ENCODE peak calls at places on chromosome 3, in four cellular contexts. U, Q, B and K are unnamed samples.

GRCh38 chr3:127817331-127817821 is 4.9 kb downstream of the MGLL start:
- DNase-seq in U (no peak), Q (no peak), B (peak; percentile 92), K (no peak)

GRCh38 chr3:58005662-58006061 is 2.6 kb upstream of the FLNB start:
- DNase-seq in U (no peak), Q (peak; percentile 56), B (peak; percentile 78), K (no peak)

GRCh38 chr3:168659015-168659414 is 563.3 kb upstream of the GOLIM4 start:
- DNase-seq in U (no peak), Q (no peak), B (no peak), K (no peak)

GRCh38 chr3:150414273-150414672 is 6.2 kb downstream of the TSC22D2 start:
- DNase-seq in U (no peak), Q (no peak), B (peak; percentile 56), K (no peak)

GRCh38 chr3:15081960-15082664 is 16.8 kb downstream of the RBSN start:
- DNase-seq in U (no peak), Q (no peak), B (peak; percentile 75), K (no peak)

GRCh38 chr3:126487151-126487771 is 11.6 kb upstream of the ZXDC start:
- DNase-seq in U (no peak), Q (no peak), B (no peak), K (no peak)

GRCh38 chr3:185659942-185660921 is 74.1 kb downstream of the SENP2 start:
- DNase-seq in U (peak; percentile 52), Q (peak; percentile 70), B (peak; percentile 85), K (peak; percentile 71)

GRCh38 chr3:70703305-70704102 is 391.1 kb upstream of the MDFIC2 start:
- DNase-seq in U (no peak), Q (no peak), B (no peak), K (no peak)

GRCh38 chr3:79038057-79038456 is 729.7 kb downstream of the ROBO1 start:
- DNase-seq in U (no peak), Q (no peak), B (peak; percentile 72), K (no peak)

GRCh38 chr3:127712461-127712860 is 39.7 kb downstream of the ABTB1 start:
- DNase-seq in U (no peak), Q (no peak), B (no peak), K (no peak)

GRCh38 chr3:137263982-137264777 is 306.4 kb downstream of the IL20RB start:
- DNase-seq in U (no peak), Q (no peak), B (no peak), K (no peak)

GRCh38 chr3:31204026-31204795 is 309.8 kb upstream of the GADL1 start:
- DNase-seq in U (no peak), Q (no peak), B (no peak), K (no peak)

GRCh38 chr3:14522768-14523167 is 17.4 kb downstream of the GRIP2 start:
- DNase-seq in U (no peak), Q (no peak), B (no peak), K (no peak)

GRCh38 chr3:196778755-196779154 is 39.1 kb downstream of the PAK2 start:
- DNase-seq in U (no peak), Q (no peak), B (peak; percentile 79), K (no peak)

GRCh38 chr3:52218454-52218853 is 7.0 kb downstream of the TLR9 start:
- DNase-seq in U (no peak), Q (no peak), B (no peak), K (peak; percentile 24)

GRCh38 chr3:134081211-134081610 is 51.5 kb upstream of the SLCO2A1 start:
- DNase-seq in U (no peak), Q (no peak), B (no peak), K (no peak)

GRCh38 chr3:65836047-65836446 is 202.7 kb downstream of the MAGI1 start:
- DNase-seq in U (no peak), Q (no peak), B (peak; percentile 63), K (no peak)

GRCh38 chr3:38567498-38567897 is 71.4 kb downstream of the EXOG start:
- DNase-seq in U (no peak), Q (no peak), B (no peak), K (no peak)

GRCh38 chr3:167783781-167784180 is 48.3 kb downstream of the SERPINI1 start:
- DNase-seq in U (no peak), Q (no peak), B (peak; percentile 6), K (no peak)

GRCh38 chr3:131192701-131193100 is 166.0 kb downstream of the NEK11 start:
- DNase-seq in U (no peak), Q (no peak), B (no peak), K (no peak)

GRCh38 chr3:100463002-100463401 is 29.4 kb upstream of the TMEM45A start:
- DNase-seq in U (no peak), Q (no peak), B (peak; percentile 80), K (peak; percentile 6)

GRCh38 chr3:184180165-184180564 is 5.5 kb downstream of the AP2M1 start:
- DNase-seq in U (no peak), Q (peak; percentile 78), B (peak; percentile 72), K (no peak)

GRCh38 chr3:33932010-33932764 is 133.8 kb downstream of the PDCD6IP start:
- DNase-seq in U (no peak), Q (no peak), B (no peak), K (no peak)

GRCh38 chr3:80087769-80088168 is 320.0 kb upstream of the ROBO1 start:
- DNase-seq in U (no peak), Q (no peak), B (peak; percentile 14), K (no peak)

GRCh38 chr3:69828817-69829216 is 89.6 kb downstream of the MITF start:
- DNase-seq in U (no peak), Q (no peak), B (no peak), K (no peak)

GRCh38 chr3:50390523-50391177 is 31.3 kb upstream of the TMEM115 start:
- DNase-seq in U (no peak), Q (no peak), B (no peak), K (no peak)

GRCh38 chr3:147129665-147130064 is 276.7 kb downstream of the ZIC4 start:
- DNase-seq in U (no peak), Q (no peak), B (no peak), K (no peak)

GRCh38 chr3:69553888-69554287 is 168.0 kb upstream of the FRMD4B start:
- DNase-seq in U (no peak), Q (no peak), B (no peak), K (no peak)

GRCh38 chr3:14222900-14223594 is 44.4 kb downstream of the LSM3 start:
- DNase-seq in U (no peak), Q (no peak), B (peak; percentile 59), K (no peak)

GRCh38 chr3:134766290-134766689 is 28.8 kb upstream of the EPHB1 start:
- DNase-seq in U (no peak), Q (no peak), B (no peak), K (no peak)

GRCh38 chr3:116994473-116994872 is 284.9 kb downstream of the TUSC7 start:
- DNase-seq in U (no peak), Q (no peak), B (no peak), K (no peak)

GRCh38 chr3:61890586-61890985 is 329.2 kb downstream of the PTPRG start:
- DNase-seq in U (no peak), Q (no peak), B (no peak), K (no peak)

GRCh38 chr3:38646630-38647029 is 2.9 kb downstream of the SCN5A start:
- DNase-seq in U (no peak), Q (no peak), B (peak; percentile 30), K (no peak)

GRCh38 chr3:197487911-197488391 is 67.8 kb downstream of the BDH1 start:
- DNase-seq in U (no peak), Q (peak; percentile 94), B (peak; percentile 98), K (no peak)

GRCh38 chr3:14879161-14879888 is 60.6 kb downstream of the FGD5 start:
- DNase-seq in U (no peak), Q (no peak), B (peak; percentile 34), K (no peak)

GRCh38 chr3:59512066-59512465 is 462.2 kb upstream of the CFAP20DC start:
- DNase-seq in U (no peak), Q (no peak), B (no peak), K (no peak)

GRCh38 chr3:15512173-15512572 is 9.3 kb downstream of the COLQ start:
- DNase-seq in U (no peak), Q (no peak), B (no peak), K (no peak)

GRCh38 chr3:53155763-53156162 is 5.2 kb upstream of the PRKCD start:
- DNase-seq in U (no peak), Q (no peak), B (no peak), K (no peak)

GRCh38 chr3:194399874-194400411 is 877 bp upstream of the GP5 start:
- DNase-seq in U (no peak), Q (no peak), B (no peak), K (no peak)

GRCh38 chr3:171458056-171458856 is 1.9 kb downstream of the TNIK start:
- DNase-seq in U (no peak), Q (no peak), B (no peak), K (peak; percentile 69)